ENCODE peak calls at places on chromosomes 16 and 17, in four cellular contexts. One of them, this sample, is unnamed.

GRCh38 chr16:18832021-18832420 is 30.7 kb upstream of the ARL6IP1 start:
- DNase-seq in fibroblast of the aortic adventitia: no peak
- DNase-seq in ACHN: no peak
- DNase-seq in stimulated activated CD4-positive, alpha-beta T cell treated with anti-CD3 and anti-CD28 coated beads, Interleukin-1b, Interleukin-23, amount 100 ng/mL, for 1 hour: no peak
- DNase-seq in this sample: no peak

GRCh38 chr16:6726621-6727020 is 606.0 kb upstream of the RBFOX1 start:
- DNase-seq in fibroblast of the aortic adventitia: no peak
- DNase-seq in stimulated activated CD4-positive, alpha-beta T cell treated with anti-CD3 and anti-CD28 coated beads, Interleukin-1b, Interleukin-23, amount 100 ng/mL, for 1 hour: no peak
- DNase-seq in ACHN: no peak
- DNase-seq in this sample: no peak

GRCh38 chr16:84617068-84617630 is 729 bp downstream of the COTL1 start:
- DNase-seq in fibroblast of the aortic adventitia: no peak
- DNase-seq in ACHN: peak
- DNase-seq in stimulated activated CD4-positive, alpha-beta T cell treated with anti-CD3 and anti-CD28 coated beads, Interleukin-1b, Interleukin-23, amount 100 ng/mL, for 1 hour: no peak
- DNase-seq in this sample: no peak

GRCh38 chr17:58335779-58336455 is 7.3 kb upstream of the TSPOAP1 start:
- DNase-seq in fibroblast of the aortic adventitia: no peak
- DNase-seq in stimulated activated CD4-positive, alpha-beta T cell treated with anti-CD3 and anti-CD28 coated beads, Interleukin-1b, Interleukin-23, amount 100 ng/mL, for 1 hour: no peak
- DNase-seq in ACHN: no peak
- DNase-seq in this sample: no peak

GRCh38 chr16:71185366-71185765 is 45.2 kb downstream of the HYDIN start:
- DNase-seq in fibroblast of the aortic adventitia: no peak
- DNase-seq in stimulated activated CD4-positive, alpha-beta T cell treated with anti-CD3 and anti-CD28 coated beads, Interleukin-1b, Interleukin-23, amount 100 ng/mL, for 1 hour: no peak
- DNase-seq in ACHN: no peak
- DNase-seq in this sample: peak

GRCh38 chr17:57257213-57257873 is 1.0 kb downstream of the MSI2 start:
- DNase-seq in stimulated activated CD4-positive, alpha-beta T cell treated with anti-CD3 and anti-CD28 coated beads, Interleukin-1b, Interleukin-23, amount 100 ng/mL, for 1 hour: no peak
- DNase-seq in ACHN: peak
- DNase-seq in fibroblast of the aortic adventitia: no peak
- DNase-seq in this sample: no peak

GRCh38 chr17:42617956-42618431 is 8.5 kb downstream of the TUBG1 start:
- DNase-seq in fibroblast of the aortic adventitia: no peak
- DNase-seq in ACHN: no peak
- DNase-seq in stimulated activated CD4-positive, alpha-beta T cell treated with anti-CD3 and anti-CD28 coated beads, Interleukin-1b, Interleukin-23, amount 100 ng/mL, for 1 hour: no peak
- DNase-seq in this sample: no peak

GRCh38 chr17:40557531-40558299 is 7.6 kb downstream of the CCR7 start:
- DNase-seq in stimulated activated CD4-positive, alpha-beta T cell treated with anti-CD3 and anti-CD28 coated beads, Interleukin-1b, Interleukin-23, amount 100 ng/mL, for 1 hour: no peak
- DNase-seq in fibroblast of the aortic adventitia: peak
- DNase-seq in ACHN: no peak
- DNase-seq in this sample: no peak

GRCh38 chr17:59829217-59830006 is 63.3 kb downstream of the TUBD1 start:
- DNase-seq in fibroblast of the aortic adventitia: peak
- DNase-seq in ACHN: peak
- DNase-seq in stimulated activated CD4-positive, alpha-beta T cell treated with anti-CD3 and anti-CD28 coated beads, Interleukin-1b, Interleukin-23, amount 100 ng/mL, for 1 hour: no peak
- DNase-seq in this sample: peak

GRCh38 chr17:49020609-49021008 is 23.4 kb downstream of the IGF2BP1 start:
- DNase-seq in fibroblast of the aortic adventitia: no peak
- DNase-seq in ACHN: no peak
- DNase-seq in stimulated activated CD4-positive, alpha-beta T cell treated with anti-CD3 and anti-CD28 coated beads, Interleukin-1b, Interleukin-23, amount 100 ng/mL, for 1 hour: no peak
- DNase-seq in this sample: no peak

GRCh38 chr16:79008036-79008868 is 592.3 kb downstream of the MAF start:
- DNase-seq in fibroblast of the aortic adventitia: no peak
- DNase-seq in ACHN: no peak
- DNase-seq in stimulated activated CD4-positive, alpha-beta T cell treated with anti-CD3 and anti-CD28 coated beads, Interleukin-1b, Interleukin-23, amount 100 ng/mL, for 1 hour: no peak
- DNase-seq in this sample: no peak